ENCODE peak calls at places on chromosome 1, in four cellular contexts. V is left kidney; Z is stimulated activated CD8-positive, alpha-beta memory T cell treated with anti-CD3 and anti-CD28 coated beads, Interleukin-15, amount 100 ng/mL, for 1 hour; S is IMR-90. B is an unnamed sample.

GRCh38 chr1:58290685-58291372 is 255.7 kb downstream of the OMA1 start:
- DNase-seq in V (peak; percentile 92), Z (no peak), S (peak; percentile 16), B (peak; percentile 37)

GRCh38 chr1:224623310-224623714 is 7.2 kb downstream of the CNIH3 start:
- DNase-seq in V (no peak), Z (no peak), S (peak; percentile 85), B (no peak)

GRCh38 chr1:175191654-175192053 is 922 bp downstream of the KIAA0040 start:
- DNase-seq in Z (no peak), V (peak; percentile 15), S (no peak), B (peak; percentile 42)

GRCh38 chr1:226063362-226064167 is 1.0 kb downstream of the H3-3A start:
- DNase-seq in S (peak; percentile 28), Z (peak; percentile 21), V (peak; percentile 75), B (peak; percentile 41)

GRCh38 chr1:23639460-23639859 is 52.1 kb upstream of the RPL11 start:
- DNase-seq in V (peak; percentile 77), Z (no peak), S (no peak), B (no peak)

GRCh38 chr1:43315963-43316737 is 15.4 kb downstream of the TIE1 start:
- DNase-seq in Z (no peak), V (no peak), S (no peak), B (no peak)

GRCh38 chr1:228091084-228091483 is 8.6 kb downstream of the ARF1 start:
- DNase-seq in V (no peak), Z (no peak), S (no peak), B (no peak)

GRCh38 chr1:43930168-43930948 is 3.2 kb upstream of the ARTN start:
- DNase-seq in Z (no peak), V (no peak), S (no peak), B (peak; percentile 87)

GRCh38 chr1:88961081-88961480 is 31.3 kb downstream of the KYAT3 start:
- DNase-seq in S (no peak), Z (no peak), V (no peak), B (no peak)

GRCh38 chr1:64212023-64212422 is 8.6 kb downstream of the UBE2U start:
- DNase-seq in Z (no peak), V (no peak), S (peak; percentile 91), B (no peak)

GRCh38 chr1:228345201-228345930 is 61.3 kb downstream of the TRIM11 start:
- DNase-seq in S (no peak), V (no peak), Z (no peak), B (no peak)

GRCh38 chr1:54227091-54227602 is 27.2 kb downstream of the MRPL37 start:
- DNase-seq in V (peak; percentile 17), S (peak; percentile 51), Z (no peak), B (no peak)

GRCh38 chr1:110482662-110483307 is 31.8 kb downstream of the PROK1 start:
- DNase-seq in Z (no peak), S (no peak), V (no peak), B (peak; percentile 83)

GRCh38 chr1:201093962-201094361 is 18.3 kb downstream of the CACNA1S start:
- DNase-seq in V (no peak), S (no peak), Z (no peak), B (no peak)

GRCh38 chr1:10606070-10606469 is 131.3 kb downstream of the PEX14 start:
- DNase-seq in Z (no peak), S (no peak), V (peak; percentile 49), B (peak; percentile 50)

GRCh38 chr1:12436817-12437599 is 181.0 kb downstream of the DHRS3 start:
- DNase-seq in V (no peak), Z (no peak), S (peak; percentile 84), B (no peak)

GRCh38 chr1:53074313-53075154 is 12.5 kb downstream of the PODN start:
- DNase-seq in V (no peak), Z (no peak), S (no peak), B (peak; percentile 53)

GRCh38 chr1:227125929-227126545 is 185.9 kb downstream of the COQ8A start:
- DNase-seq in V (peak; percentile 2), S (no peak), Z (no peak), B (peak; percentile 13)

GRCh38 chr1:226349801-226350503 is 41.0 kb upstream of the LIN9 start:
- DNase-seq in Z (no peak), V (peak; percentile 69), S (no peak), B (no peak)

GRCh38 chr1:21244986-21245687 is 45.1 kb downstream of the ECE1 start:
- DNase-seq in V (no peak), S (no peak), Z (no peak), B (peak; percentile 89)

GRCh38 chr1:157770442-157771043 is 6.4 kb downstream of the FCRL2 start:
- DNase-seq in V (no peak), S (peak; percentile 1), Z (no peak), B (peak; percentile 56)

GRCh38 chr1:67687649-67688048 is 2.6 kb downstream of the GADD45A start:
- DNase-seq in S (peak; percentile 83), Z (no peak), V (peak; percentile 57), B (no peak)

GRCh38 chr1:194366705-194367104 is 1180.3 kb upstream of the B3GALT2 start:
- DNase-seq in S (peak; percentile 60), Z (no peak), V (no peak), B (no peak)

GRCh38 chr1:40824591-40825429 is 37.4 kb downstream of the CITED4 start:
- DNase-seq in S (peak; percentile 82), V (peak; percentile 61), Z (no peak), B (no peak)

GRCh38 chr1:175877939-175878730 is 134.7 kb upstream of the TNR start:
- DNase-seq in V (no peak), S (no peak), Z (no peak), B (no peak)

GRCh38 chr1:113250161-113250560 is 140.2 kb upstream of the MAGI3 start:
- DNase-seq in V (no peak), Z (no peak), S (no peak), B (no peak)

GRCh38 chr1:246306415-246307037 is 200.6 kb downstream of the SMYD3 start:
- DNase-seq in V (no peak), Z (no peak), S (peak; percentile 18), B (no peak)

GRCh38 chr1:175319912-175320230 is 127.3 kb upstream of the KIAA0040 start:
- DNase-seq in Z (no peak), S (no peak), V (no peak), B (no peak)

GRCh38 chr1:221013691-221014293 is 134.5 kb downstream of the HLX start:
- DNase-seq in V (no peak), Z (no peak), S (no peak), B (no peak)

GRCh38 chr1:206967096-206967851 is 3.0 kb downstream of the FCAMR start:
- DNase-seq in S (peak; percentile 29), V (no peak), Z (no peak), B (no peak)

GRCh38 chr1:87115317-87115885 is 201.0 kb downstream of the HS2ST1 start:
- DNase-seq in Z (no peak), V (no peak), S (peak; percentile 85), B (no peak)

GRCh38 chr1:42733415-42734200 is 6.4 kb downstream of the CLDN19 start:
- DNase-seq in Z (no peak), S (no peak), V (no peak), B (no peak)

GRCh38 chr1:7856345-7856744 is 3.5 kb upstream of the UTS2 start:
- DNase-seq in V (peak; percentile 56), S (no peak), Z (no peak), B (peak; percentile 47)

GRCh38 chr1:182615468-182616129 is 11.4 kb upstream of the RGS16 start:
- DNase-seq in V (peak; percentile 44), S (no peak), Z (no peak), B (peak; percentile 68)

GRCh38 chr1:99855914-99856450 is 5.8 kb downstream of the AGL start:
- DNase-seq in Z (no peak), S (peak; percentile 57), V (no peak), B (no peak)

B was measured in H7.